ENCODE peak calls at places on chromosomes 1 and 21, in ten cellular contexts. T, K, I, H, R, V, Z, O, Y and Q are unnamed samples. For H3K9me3, the result is how much of the 10 kb centered on the place peaks cover.

GRCh38 chr1:30637183-30637969 is 86.0 kb downstream of the MATN1 start:
- DNase-seq in T (no peak), K (no peak), I (peak), H (no peak), R (no peak), V (no peak), Z (no peak), O (no peak), Y (no peak), Q (no peak)

GRCh38 chr1:3662080-3662671 is 9.9 kb downstream of the TP73 start:
- DNase-seq in T (no peak), K (no peak), I (no peak), H (no peak), R (no peak), V (no peak), Z (no peak), O (no peak), Y (no peak), Q (no peak)

GRCh38 chr1:27031235-27032118 is 18.8 kb upstream of the TENT5B start:
- DNase-seq in T (peak), K (peak), I (peak), H (peak), R (peak), V (peak), Z (no peak), O (no peak), Y (no peak), Q (no peak)

GRCh38 chr1:6181347-6181770 is 1.2 kb upstream of the CHD5 start:
- DNase-seq in T (no peak), K (no peak), I (no peak), H (no peak), R (no peak), V (peak), Z (no peak), O (no peak), Y (no peak), Q (no peak)

GRCh38 chr1:154609398-154610380 is 1.7 kb upstream of the ADAR start:
- DNase-seq in T (no peak), K (peak), I (no peak), H (peak), R (no peak), V (peak), Z (no peak), O (peak), Y (peak), Q (peak)

GRCh38 chr1:214384373-214385079 is 103.6 kb downstream of the SMYD2 start:
- DNase-seq in T (no peak), K (no peak), I (no peak), H (no peak), R (no peak), V (no peak), Z (no peak), O (no peak), Y (no peak), Q (no peak)

GRCh38 chr1:245860681-245861552 is 646.2 kb downstream of the SMYD3 start:
- DNase-seq in T (no peak), K (no peak), I (no peak), H (no peak), R (no peak), V (no peak), Z (no peak), O (no peak), Y (no peak), Q (no peak)

GRCh38 chr1:38191451-38191850 is 144.9 kb upstream of the POU3F1 start:
- DNase-seq in T (no peak), K (no peak), I (no peak), H (no peak), R (no peak), V (no peak), Z (no peak), O (no peak), Y (no peak), Q (no peak)

GRCh38 chr1:113804421-113805255 is 7.6 kb downstream of the RSBN1 start:
- DNase-seq in T (no peak), K (no peak), I (no peak), H (peak), R (peak), V (no peak), Z (no peak), O (no peak), Y (no peak), Q (no peak)

GRCh38 chr21:31479714-31480113 is 135.7 kb upstream of the TIAM1 start:
- DNase-seq in T (no peak), K (no peak), I (no peak), H (no peak), R (no peak), V (peak), Z (no peak), O (no peak), Y (no peak), Q (no peak)

GRCh38 chr1:178385662-178386061 is 111.1 kb downstream of the CLEC20A start:
- DNase-seq in T (no peak), K (no peak), I (no peak), H (no peak), R (no peak), V (no peak), Z (no peak), O (no peak), Y (no peak), Q (no peak)

GRCh38 chr1:30627206-30627605 is 96.2 kb downstream of the MATN1 start:
- DNase-seq in T (no peak), K (no peak), I (no peak), H (no peak), R (no peak), V (no peak), Z (no peak), O (no peak), Y (no peak), Q (no peak)

GRCh38 chr1:230062521-230062920 is 4.5 kb upstream of the GALNT2 start:
- DNase-seq in T (no peak), K (no peak), I (no peak), H (no peak), R (no peak), V (no peak), Z (no peak), O (no peak), Y (no peak), Q (no peak)

DNA sequence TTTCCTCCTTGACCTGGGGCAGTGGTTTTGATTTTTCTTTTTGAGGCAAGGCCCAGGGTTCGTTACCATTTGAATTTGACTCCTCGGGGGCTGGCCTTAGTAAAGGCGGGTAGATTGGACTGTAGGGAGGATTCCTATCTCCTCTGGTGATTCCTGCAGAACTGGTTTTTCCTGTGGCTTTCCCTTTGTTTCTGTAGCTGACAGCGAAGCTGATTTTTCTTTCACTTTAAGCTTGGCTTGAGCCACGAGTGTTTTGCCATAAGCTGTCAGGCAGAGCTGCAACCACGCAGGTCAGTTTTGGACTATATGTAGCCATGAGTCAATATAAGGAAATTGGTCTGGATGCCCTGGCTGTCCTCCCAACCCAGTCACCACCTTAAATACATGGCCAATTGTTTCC is 28.7 kb upstream of the KCNJ15 start:
- DNase-seq in T (no peak), K (no peak), I (no peak), H (no peak), R (no peak), V (no peak), Z (no peak), O (no peak), Y (no peak), Q (no peak)
- H3K9me3 ChIP-seq in T (half or more), K (under half), I (under half), H (under half), R (under half), V (under half), Z (under half), O (half or more), Y (half or more), Q (under half)

GRCh38 chr1:244368279-244368678 is 83.4 kb downstream of the ADSS2 start:
- DNase-seq in T (no peak), K (no peak), I (no peak), H (no peak), R (no peak), V (no peak), Z (no peak), O (no peak), Y (no peak), Q (no peak)
- H3K9me3 ChIP-seq in T (under half), K (under half), I (under half), H (under half), R (under half), V (under half), Z (under half), O (under half), Y (under half), Q (under half)

GRCh38 chr1:60821156-60821555 is 261.2 kb upstream of the NFIA start:
- DNase-seq in T (no peak), K (no peak), I (no peak), H (no peak), R (no peak), V (no peak), Z (no peak), O (no peak), Y (no peak), Q (no peak)

GRCh38 chr1:60822252-60822651 is 260.1 kb upstream of the NFIA start:
- DNase-seq in T (no peak), K (no peak), I (no peak), H (no peak), R (no peak), V (no peak), Z (no peak), O (no peak), Y (no peak), Q (no peak)

GRCh38 chr1:60823151-60823550 is 259.2 kb upstream of the NFIA start:
- DNase-seq in T (no peak), K (no peak), I (no peak), H (no peak), R (no peak), V (no peak), Z (no peak), O (no peak), Y (no peak), Q (no peak)

DNA sequence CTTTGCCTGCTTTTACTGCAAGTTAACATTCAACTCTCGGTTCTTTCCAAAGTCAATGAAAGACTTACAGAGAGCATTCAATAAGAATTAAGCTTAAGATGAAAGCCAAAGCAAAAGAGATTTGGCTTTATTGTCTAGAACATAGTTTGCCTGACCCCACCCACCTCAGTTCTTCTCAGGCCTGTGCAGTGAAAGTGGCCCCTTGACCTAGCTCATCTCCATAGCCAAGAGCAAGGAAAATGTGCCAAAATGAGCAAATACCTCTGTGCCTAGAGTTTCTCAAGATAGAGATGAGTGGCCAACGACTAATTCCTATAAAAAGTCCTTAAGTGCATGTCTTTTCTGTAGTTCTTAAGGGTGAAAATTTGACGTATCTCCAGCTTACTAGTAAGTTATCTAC is 263.1 kb upstream of the NFIA start:
- DNase-seq in T (no peak), K (no peak), I (no peak), H (no peak), R (no peak), V (no peak), Z (no peak), O (no peak), Y (no peak), Q (no peak)
- H3K9me3 ChIP-seq in T (under half), K (under half), I (under half), H (under half), R (under half), V (under half), Z (under half), O (under half), Y (under half), Q (under half)

DNA sequence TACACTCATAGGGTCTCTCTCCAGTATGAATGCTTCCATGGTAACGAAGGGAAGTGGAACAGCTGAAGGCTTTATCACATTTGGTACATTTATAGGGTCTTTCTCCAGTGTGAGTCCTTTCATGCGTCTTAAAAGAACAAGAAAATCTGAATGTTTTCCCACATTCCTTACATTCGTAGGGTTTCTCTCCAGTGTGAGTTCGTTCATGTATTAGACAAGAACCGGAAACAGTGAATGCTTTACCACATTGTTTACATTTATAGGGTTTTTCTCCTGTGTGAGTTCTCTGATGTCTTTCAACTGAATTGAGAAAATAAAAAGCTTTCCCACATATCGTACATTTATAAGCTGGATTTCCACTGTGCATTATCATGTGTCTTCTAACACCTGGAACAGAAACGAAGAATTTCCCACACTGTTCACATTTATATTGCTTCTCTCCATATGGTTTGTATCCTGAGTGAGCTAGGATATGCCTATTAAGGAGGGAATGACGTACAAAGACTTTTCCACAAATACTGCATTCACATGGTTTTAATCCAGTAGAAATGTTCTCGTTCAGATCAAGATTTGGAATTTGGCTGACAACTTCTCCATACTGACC is 3.4 kb downstream of the ZNF669 start:
- DNase-seq in T (no peak), K (no peak), I (no peak), H (no peak), R (no peak), V (no peak), Z (no peak), O (no peak), Y (no peak), Q (no peak)
- H3K9me3 ChIP-seq in T (half or more), K (under half), I (under half), H (under half), R (under half), V (under half), Z (under half), O (under half), Y (half or more), Q (under half)

DNA sequence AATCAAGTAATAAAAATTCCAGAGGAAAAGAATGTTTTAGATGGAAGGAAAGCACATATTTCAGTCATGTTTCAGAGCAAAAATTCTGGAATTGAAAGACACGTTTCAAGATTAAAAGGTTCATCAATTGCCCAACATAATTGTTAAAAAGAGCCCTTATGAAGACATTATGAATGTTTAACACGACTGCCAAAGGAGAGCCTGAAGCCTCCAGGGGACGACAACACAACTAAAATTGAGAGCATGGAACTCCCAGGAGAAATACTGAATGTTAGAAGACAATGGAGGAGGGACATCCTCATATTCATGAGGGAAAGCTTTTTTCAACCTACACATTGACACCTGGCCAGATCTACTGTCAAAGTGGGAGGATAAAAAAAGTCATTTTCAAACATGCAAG is 16.0 kb downstream of the OR2T11 start:
- DNase-seq in T (peak), K (peak), I (no peak), H (peak), R (peak), V (no peak), Z (no peak), O (peak), Y (no peak), Q (no peak)
- H3K9me3 ChIP-seq in T (under half), K (under half), I (under half), H (under half), R (under half), V (under half), Z (under half), O (under half), Y (under half), Q (under half)

GRCh38 chr1:238537641-238538040 is 646.9 kb upstream of the ZP4 start:
- DNase-seq in T (no peak), K (no peak), I (no peak), H (no peak), R (no peak), V (no peak), Z (no peak), O (no peak), Y (no peak), Q (no peak)
- H3K9me3 ChIP-seq in T (under half), K (under half), I (under half), H (under half), R (under half), V (under half), Z (under half), O (under half), Y (under half), Q (under half)

DNA sequence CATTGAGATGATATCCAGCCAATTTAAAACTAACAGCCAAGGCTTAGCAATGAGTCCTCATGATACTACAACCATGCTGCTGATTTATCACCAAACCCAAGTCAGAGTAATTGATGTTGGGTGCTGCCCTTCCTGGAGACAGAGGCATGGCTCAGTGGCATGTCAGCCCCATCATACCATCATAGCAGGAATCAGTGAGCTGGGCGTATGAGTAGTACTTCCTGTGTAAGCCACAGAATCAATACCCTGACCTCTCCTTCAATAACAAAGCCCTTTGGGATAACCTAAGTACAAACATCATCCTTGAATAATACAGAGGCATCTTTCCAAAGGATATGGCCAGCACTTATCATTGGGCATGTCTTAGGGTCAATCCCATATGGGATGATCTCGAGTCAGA is 3.0 kb upstream of the LCE1E start:
- DNase-seq in T (no peak), K (no peak), I (no peak), H (no peak), R (no peak), V (no peak), Z (no peak), O (no peak), Y (no peak), Q (no peak)
- H3K9me3 ChIP-seq in T (under half), K (under half), I (under half), H (under half), R (under half), V (under half), Z (under half), O (under half), Y (under half), Q (under half)